ENCODE peak calls at places on chromosomes 6 and 20, in nine cellular contexts. One of them, this sample, is unnamed.
A peak's percentile ranks its signal among the peaks of the same experiment; 100 is the strongest.

GRCh38 chr6:105024803-105025202 is 67.9 kb downstream of the LIN28B start:
- DNase-seq in left ventricle myocardium inferior: no peak
- DNase-seq in NCI-H69: no peak
- DNase-seq in GM23248: peak; percentile 33
- DNase-seq in activated naive CD4-positive, alpha-beta T cell treated with anti-CD3 and anti-CD28 coated beads, Interleukin-2, amount 50 U/mL, for 72 hours: no peak
- DNase-seq in CD4-positive, alpha-beta T cell: no peak
- DNase-seq in small intestine: no peak
- DNase-seq in progenitor cell of endocrine pancreas: no peak
- DNase-seq in brain microvascular endothelial cell: no peak
- DNase-seq in this sample: no peak

GRCh38 chr6:39294899-39295298 is 19.3 kb downstream of the KCNK17 start:
- DNase-seq in left ventricle myocardium inferior: no peak
- DNase-seq in NCI-H69: no peak
- DNase-seq in GM23248: no peak
- DNase-seq in activated naive CD4-positive, alpha-beta T cell treated with anti-CD3 and anti-CD28 coated beads, Interleukin-2, amount 50 U/mL, for 72 hours: no peak
- DNase-seq in CD4-positive, alpha-beta T cell: no peak
- DNase-seq in small intestine: no peak
- DNase-seq in progenitor cell of endocrine pancreas: no peak
- DNase-seq in brain microvascular endothelial cell: no peak
- DNase-seq in this sample: no peak

GRCh38 chr6:80527552-80528052 is 421.1 kb downstream of the BCKDHB start:
- DNase-seq in left ventricle myocardium inferior: no peak
- DNase-seq in NCI-H69: peak; percentile 88
- DNase-seq in GM23248: no peak
- DNase-seq in activated naive CD4-positive, alpha-beta T cell treated with anti-CD3 and anti-CD28 coated beads, Interleukin-2, amount 50 U/mL, for 72 hours: no peak
- DNase-seq in CD4-positive, alpha-beta T cell: no peak
- DNase-seq in small intestine: peak; percentile 35
- DNase-seq in progenitor cell of endocrine pancreas: no peak
- DNase-seq in brain microvascular endothelial cell: no peak
- DNase-seq in this sample: no peak

GRCh38 chr20:53556267-53556897 is 37.3 kb downstream of the ZNF217 start:
- DNase-seq in left ventricle myocardium inferior: no peak
- DNase-seq in NCI-H69: no peak
- DNase-seq in GM23248: no peak
- DNase-seq in activated naive CD4-positive, alpha-beta T cell treated with anti-CD3 and anti-CD28 coated beads, Interleukin-2, amount 50 U/mL, for 72 hours: no peak
- DNase-seq in CD4-positive, alpha-beta T cell: no peak
- DNase-seq in small intestine: no peak
- DNase-seq in progenitor cell of endocrine pancreas: no peak
- DNase-seq in brain microvascular endothelial cell: no peak
- DNase-seq in this sample: no peak

GRCh38 chr6:23244300-23244699 is 674.9 kb downstream of the HDGFL1 start:
- DNase-seq in left ventricle myocardium inferior: no peak
- DNase-seq in NCI-H69: no peak
- DNase-seq in GM23248: peak; percentile 42
- DNase-seq in activated naive CD4-positive, alpha-beta T cell treated with anti-CD3 and anti-CD28 coated beads, Interleukin-2, amount 50 U/mL, for 72 hours: no peak
- DNase-seq in CD4-positive, alpha-beta T cell: no peak
- DNase-seq in small intestine: no peak
- DNase-seq in progenitor cell of endocrine pancreas: no peak
- DNase-seq in brain microvascular endothelial cell: peak; percentile 75
- DNase-seq in this sample: no peak

GRCh38 chr6:133504761-133505160 is 263.6 kb downstream of the EYA4 start:
- DNase-seq in left ventricle myocardium inferior: no peak
- DNase-seq in NCI-H69: no peak
- DNase-seq in GM23248: no peak
- DNase-seq in activated naive CD4-positive, alpha-beta T cell treated with anti-CD3 and anti-CD28 coated beads, Interleukin-2, amount 50 U/mL, for 72 hours: no peak
- DNase-seq in CD4-positive, alpha-beta T cell: no peak
- DNase-seq in small intestine: no peak
- DNase-seq in progenitor cell of endocrine pancreas: no peak
- DNase-seq in brain microvascular endothelial cell: no peak
- DNase-seq in this sample: no peak

GRCh38 chr6:79984261-79984660 is 20.2 kb upstream of the TTK start:
- DNase-seq in left ventricle myocardium inferior: no peak
- DNase-seq in NCI-H69: peak; percentile 9
- DNase-seq in GM23248: peak; percentile 7
- DNase-seq in activated naive CD4-positive, alpha-beta T cell treated with anti-CD3 and anti-CD28 coated beads, Interleukin-2, amount 50 U/mL, for 72 hours: no peak
- DNase-seq in CD4-positive, alpha-beta T cell: no peak
- DNase-seq in small intestine: no peak
- DNase-seq in progenitor cell of endocrine pancreas: no peak
- DNase-seq in brain microvascular endothelial cell: no peak
- DNase-seq in this sample: peak; percentile 33

GRCh38 chr20:11267131-11267761 is 593.4 kb upstream of the JAG1 start:
- DNase-seq in left ventricle myocardium inferior: peak; percentile 40
- DNase-seq in NCI-H69: peak; percentile 88
- DNase-seq in GM23248: peak; percentile 96
- DNase-seq in activated naive CD4-positive, alpha-beta T cell treated with anti-CD3 and anti-CD28 coated beads, Interleukin-2, amount 50 U/mL, for 72 hours: no peak
- DNase-seq in CD4-positive, alpha-beta T cell: no peak
- DNase-seq in small intestine: peak; percentile 65
- DNase-seq in progenitor cell of endocrine pancreas: no peak
- DNase-seq in brain microvascular endothelial cell: peak; percentile 95
- DNase-seq in this sample: peak; percentile 96

GRCh38 chr6:32459781-32460424 is 20.2 kb downstream of the HLA-DRA start:
- DNase-seq in left ventricle myocardium inferior: no peak
- DNase-seq in NCI-H69: no peak
- DNase-seq in GM23248: peak; percentile 61
- DNase-seq in activated naive CD4-positive, alpha-beta T cell treated with anti-CD3 and anti-CD28 coated beads, Interleukin-2, amount 50 U/mL, for 72 hours: no peak
- DNase-seq in CD4-positive, alpha-beta T cell: no peak
- DNase-seq in small intestine: no peak
- DNase-seq in progenitor cell of endocrine pancreas: no peak
- DNase-seq in brain microvascular endothelial cell: no peak
- DNase-seq in this sample: no peak

GRCh38 chr6:119241124-119241491 is 108.5 kb downstream of the MAN1A1 start:
- DNase-seq in left ventricle myocardium inferior: no peak
- DNase-seq in NCI-H69: peak; percentile 89
- DNase-seq in GM23248: peak; percentile 25
- DNase-seq in activated naive CD4-positive, alpha-beta T cell treated with anti-CD3 and anti-CD28 coated beads, Interleukin-2, amount 50 U/mL, for 72 hours: no peak
- DNase-seq in CD4-positive, alpha-beta T cell: no peak
- DNase-seq in small intestine: peak; percentile 44
- DNase-seq in progenitor cell of endocrine pancreas: no peak
- DNase-seq in brain microvascular endothelial cell: no peak
- DNase-seq in this sample: peak; percentile 52

GRCh38 chr6:91462236-91462635 is 875.4 kb upstream of the MAP3K7 start:
- DNase-seq in left ventricle myocardium inferior: no peak
- DNase-seq in NCI-H69: no peak
- DNase-seq in GM23248: no peak
- DNase-seq in activated naive CD4-positive, alpha-beta T cell treated with anti-CD3 and anti-CD28 coated beads, Interleukin-2, amount 50 U/mL, for 72 hours: no peak
- DNase-seq in CD4-positive, alpha-beta T cell: no peak
- DNase-seq in small intestine: no peak
- DNase-seq in progenitor cell of endocrine pancreas: no peak
- DNase-seq in brain microvascular endothelial cell: peak; percentile 12
- DNase-seq in this sample: no peak

GRCh38 chr20:35306931-35307517 is 14.8 kb upstream of the FAM83C start:
- DNase-seq in left ventricle myocardium inferior: peak; percentile 25
- DNase-seq in NCI-H69: peak; percentile 69
- DNase-seq in GM23248: peak; percentile 76
- DNase-seq in activated naive CD4-positive, alpha-beta T cell treated with anti-CD3 and anti-CD28 coated beads, Interleukin-2, amount 50 U/mL, for 72 hours: no peak
- DNase-seq in CD4-positive, alpha-beta T cell: no peak
- DNase-seq in small intestine: peak; percentile 73
- DNase-seq in progenitor cell of endocrine pancreas: peak; percentile 41
- DNase-seq in brain microvascular endothelial cell: peak; percentile 81
- DNase-seq in this sample: peak; percentile 84

GRCh38 chr6:79030511-79030910 is 47.5 kb downstream of the PHIP start:
- DNase-seq in left ventricle myocardium inferior: no peak
- DNase-seq in NCI-H69: no peak
- DNase-seq in GM23248: no peak
- DNase-seq in activated naive CD4-positive, alpha-beta T cell treated with anti-CD3 and anti-CD28 coated beads, Interleukin-2, amount 50 U/mL, for 72 hours: no peak
- DNase-seq in CD4-positive, alpha-beta T cell: no peak
- DNase-seq in small intestine: no peak
- DNase-seq in progenitor cell of endocrine pancreas: no peak
- DNase-seq in brain microvascular endothelial cell: no peak
- DNase-seq in this sample: no peak

GRCh38 chr6:169070506-169071176 is 183.0 kb downstream of the THBS2 start:
- DNase-seq in left ventricle myocardium inferior: peak; percentile 67
- DNase-seq in NCI-H69: no peak
- DNase-seq in GM23248: peak; percentile 100
- DNase-seq in activated naive CD4-positive, alpha-beta T cell treated with anti-CD3 and anti-CD28 coated beads, Interleukin-2, amount 50 U/mL, for 72 hours: no peak
- DNase-seq in CD4-positive, alpha-beta T cell: no peak
- DNase-seq in small intestine: no peak
- DNase-seq in progenitor cell of endocrine pancreas: no peak
- DNase-seq in brain microvascular endothelial cell: peak; percentile 100
- DNase-seq in this sample: no peak

GRCh38 chr20:3766381-3766780 is 1.2 kb downstream of the ADISSP start:
- DNase-seq in left ventricle myocardium inferior: no peak
- DNase-seq in NCI-H69: no peak
- DNase-seq in GM23248: no peak
- DNase-seq in activated naive CD4-positive, alpha-beta T cell treated with anti-CD3 and anti-CD28 coated beads, Interleukin-2, amount 50 U/mL, for 72 hours: no peak
- DNase-seq in CD4-positive, alpha-beta T cell: no peak
- DNase-seq in small intestine: no peak
- DNase-seq in progenitor cell of endocrine pancreas: no peak
- DNase-seq in brain microvascular endothelial cell: no peak
- DNase-seq in this sample: no peak

GRCh38 chr6:48813821-48814220 is 649.2 kb downstream of the MMUT start:
- DNase-seq in left ventricle myocardium inferior: no peak
- DNase-seq in NCI-H69: no peak
- DNase-seq in GM23248: peak; percentile 50
- DNase-seq in activated naive CD4-positive, alpha-beta T cell treated with anti-CD3 and anti-CD28 coated beads, Interleukin-2, amount 50 U/mL, for 72 hours: no peak
- DNase-seq in CD4-positive, alpha-beta T cell: no peak
- DNase-seq in small intestine: no peak
- DNase-seq in progenitor cell of endocrine pancreas: no peak
- DNase-seq in brain microvascular endothelial cell: no peak
- DNase-seq in this sample: no peak

GRCh38 chr6:4313044-4313686 is 177.8 kb upstream of the ECI2 start:
- DNase-seq in left ventricle myocardium inferior: peak; percentile 29
- DNase-seq in NCI-H69: peak; percentile 33
- DNase-seq in GM23248: peak; percentile 98
- DNase-seq in activated naive CD4-positive, alpha-beta T cell treated with anti-CD3 and anti-CD28 coated beads, Interleukin-2, amount 50 U/mL, for 72 hours: no peak
- DNase-seq in CD4-positive, alpha-beta T cell: no peak
- DNase-seq in small intestine: peak; percentile 17
- DNase-seq in progenitor cell of endocrine pancreas: no peak
- DNase-seq in brain microvascular endothelial cell: peak; percentile 97
- DNase-seq in this sample: peak; percentile 19

GRCh38 chr6:487956-488355 is 96.4 kb downstream of the IRF4 start:
- DNase-seq in left ventricle myocardium inferior: no peak
- DNase-seq in NCI-H69: no peak
- DNase-seq in GM23248: no peak
- DNase-seq in activated naive CD4-positive, alpha-beta T cell treated with anti-CD3 and anti-CD28 coated beads, Interleukin-2, amount 50 U/mL, for 72 hours: no peak
- DNase-seq in CD4-positive, alpha-beta T cell: no peak
- DNase-seq in small intestine: no peak
- DNase-seq in progenitor cell of endocrine pancreas: no peak
- DNase-seq in brain microvascular endothelial cell: no peak
- DNase-seq in this sample: no peak

GRCh38 chr20:34112600-34113061 is 588 bp upstream of the EIF2S2 start:
- DNase-seq in left ventricle myocardium inferior: no peak
- DNase-seq in NCI-H69: peak; percentile 80
- DNase-seq in GM23248: peak; percentile 63
- DNase-seq in activated naive CD4-positive, alpha-beta T cell treated with anti-CD3 and anti-CD28 coated beads, Interleukin-2, amount 50 U/mL, for 72 hours: no peak
- DNase-seq in CD4-positive, alpha-beta T cell: no peak
- DNase-seq in small intestine: peak; percentile 45
- DNase-seq in progenitor cell of endocrine pancreas: peak; percentile 30
- DNase-seq in brain microvascular endothelial cell: peak; percentile 34
- DNase-seq in this sample: peak; percentile 60